ENCODE peak calls at places on chromosome X, in five cellular contexts. E is iris pigment epithelial cell, Y is Peyer's patch, D is glutamatergic neuron, A is heart left ventricle. T is an unnamed sample.

GRCh38 chrX:124594017-124594651 is 247.8 kb downstream of the SH2D1A start:
- DNase-seq in E (peak), D (no peak), Y (no peak), A (no peak), T (no peak)

GRCh38 chrX:53713987-53714579 is 27.6 kb upstream of the HUWE1 start:
- DNase-seq in E (no peak), D (no peak), A (no peak), Y (no peak), T (peak)

GRCh38 chrX:63930140-63930539 is 145.1 kb upstream of the ARHGEF9 start:
- DNase-seq in A (no peak), E (no peak), Y (no peak), D (no peak), T (no peak)

GRCh38 chrX:47960400-47960799 is 43.4 kb downstream of the ZNF182 start:
- DNase-seq in Y (no peak), D (no peak), A (no peak), E (no peak), T (no peak)

GRCh38 chrX:38151426-38151825 is 69.2 kb downstream of the SRPX start:
- DNase-seq in D (no peak), Y (no peak), A (no peak), E (peak), T (no peak)

GRCh38 chrX:78124304-78124703 is 15.1 kb downstream of the TAF9B start:
- DNase-seq in A (no peak), E (peak), D (no peak), Y (no peak), T (no peak)

GRCh38 chrX:17706676-17707075 is 30.6 kb upstream of the SCML1 start:
- DNase-seq in A (no peak), E (peak), D (no peak), Y (no peak), T (no peak)

GRCh38 chrX:29872831-29873230 is 342.5 kb upstream of the MAGEB2 start:
- DNase-seq in E (no peak), D (no peak), A (no peak), Y (no peak), T (no peak)

GRCh38 chrX:12955882-12956703 is 18.8 kb upstream of the TMSB4X start:
- DNase-seq in D (no peak), Y (no peak), A (no peak), E (peak), T (peak)

GRCh38 chrX:131217878-131218486 is 71.1 kb downstream of the IGSF1 start:
- DNase-seq in D (no peak), E (no peak), Y (no peak), A (no peak), T (no peak)

GRCh38 chrX:137031517-137032377 is 2.0 kb downstream of the GPR101 start:
- DNase-seq in E (peak), D (peak), Y (no peak), A (no peak), T (peak)

GRCh38 chrX:150935466-150935865 is 37.0 kb upstream of the CD99L2 start:
- DNase-seq in D (no peak), Y (no peak), A (no peak), E (peak), T (no peak)

GRCh38 chrX:129777218-129777768 is 2.5 kb upstream of the SASH3 start:
- DNase-seq in E (no peak), Y (peak), D (no peak), A (peak), T (peak)

GRCh38 chrX:76220856-76221255 is 48.0 kb downstream of the PBDC1 start:
- DNase-seq in Y (no peak), E (no peak), D (no peak), A (no peak), T (no peak)

GRCh38 chrX:133401539-133401938 is 13.8 kb downstream of the GPC4 start:
- DNase-seq in A (no peak), Y (no peak), D (no peak), E (peak), T (no peak)

GRCh38 chrX:123731258-123731986 is 1.4 kb downstream of the THOC2 start:
- DNase-seq in D (no peak), A (no peak), Y (peak), E (peak), T (no peak)

GRCh38 chrX:104430720-104431119 is 135.3 kb upstream of the IL1RAPL2 start:
- DNase-seq in D (no peak), A (no peak), E (no peak), Y (no peak), T (no peak)

GRCh38 chrX:11756354-11757318 is 1.4 kb upstream of the MSL3 start:
- DNase-seq in D (no peak), Y (no peak), A (no peak), E (peak), T (no peak)

GRCh38 chrX:130091976-130092522 is 18.2 kb downstream of the ELF4 start:
- DNase-seq in D (no peak), E (no peak), Y (peak), A (no peak), T (peak)

GRCh38 chrX:21225643-21226042 is 148.6 kb upstream of the CNKSR2 start:
- DNase-seq in E (no peak), Y (no peak), A (no peak), D (no peak), T (no peak)

GRCh38 chrX:84873176-84873575 is 130.5 kb upstream of the APOOL start:
- DNase-seq in A (no peak), Y (no peak), E (no peak), D (no peak), T (no peak)

GRCh38 chrX:79477691-79478090 is 110.6 kb upstream of the ITM2A start:
- DNase-seq in E (peak), A (no peak), Y (no peak), D (no peak), T (no peak)

GRCh38 chrX:120115438-120115963 is at the start of gene RHOXF1:
- DNase-seq in E (no peak), Y (no peak), D (no peak), A (no peak), T (no peak)

GRCh38 chrX:44748014-44748413 is 95.8 kb upstream of the DUSP21 start:
- DNase-seq in D (no peak), E (peak), Y (no peak), A (no peak), T (no peak)

GRCh38 chrX:4579480-4579879 is 866.0 kb upstream of the PRKX start:
- DNase-seq in Y (no peak), D (no peak), A (no peak), E (no peak), T (no peak)

GRCh38 chrX:117996918-117997480 is 119.6 kb downstream of the KLHL13 start:
- DNase-seq in Y (no peak), E (peak), D (no peak), A (no peak), T (no peak)

T was measured in CD4-positive, alpha-beta memory T cell.